ENCODE peak calls at places on chromosomes 7 and 10, in four cellular contexts. One of them, this sample, is unnamed.

GRCh38 chr10:28769147-28769604 is 91.9 kb downstream of the BAMBI start:
- DNase-seq in ovary: no peak
- DNase-seq in aorta: no peak
- DNase-seq in CD4-positive, alpha-beta T cell: no peak
- DNase-seq in this sample: no peak

GRCh38 chr7:83514977-83515376 is 134.0 kb downstream of the SEMA3E start:
- DNase-seq in ovary: no peak
- DNase-seq in CD4-positive, alpha-beta T cell: no peak
- DNase-seq in aorta: no peak
- DNase-seq in this sample: no peak

GRCh38 chr7:18221377-18222290 is 194.0 kb upstream of the PRPS1L1 start:
- DNase-seq in aorta: no peak
- DNase-seq in CD4-positive, alpha-beta T cell: no peak
- DNase-seq in ovary: no peak
- DNase-seq in this sample: no peak

GRCh38 chr10:35795131-35795819 is 153.2 kb upstream of the FZD8 start:
- DNase-seq in aorta: peak; percentile 63
- DNase-seq in CD4-positive, alpha-beta T cell: no peak
- DNase-seq in ovary: no peak
- DNase-seq in this sample: no peak

GRCh38 chr7:36086571-36086970 is 66.5 kb upstream of the EEPD1 start:
- DNase-seq in ovary: no peak
- DNase-seq in aorta: no peak
- DNase-seq in CD4-positive, alpha-beta T cell: no peak
- DNase-seq in this sample: no peak

GRCh38 chr7:44073664-44074348 is 8.4 kb upstream of the PGAM2 start:
- DNase-seq in CD4-positive, alpha-beta T cell: no peak
- DNase-seq in ovary: no peak
- DNase-seq in aorta: peak; percentile 93
- DNase-seq in this sample: peak; percentile 34

GRCh38 chr10:111481271-111482073 is 404.6 kb downstream of the ADRA2A start:
- DNase-seq in aorta: no peak
- DNase-seq in CD4-positive, alpha-beta T cell: no peak
- DNase-seq in ovary: no peak
- DNase-seq in this sample: no peak

GRCh38 chr7:139915864-139916716 is 87.0 kb downstream of the TBXAS1 start:
- DNase-seq in aorta: peak; percentile 65
- DNase-seq in ovary: peak; percentile 14
- DNase-seq in CD4-positive, alpha-beta T cell: peak; percentile 21
- DNase-seq in this sample: peak; percentile 53

GRCh38 chr7:45457591-45457990 is 116.6 kb upstream of the ADCY1 start:
- DNase-seq in ovary: no peak
- DNase-seq in aorta: no peak
- DNase-seq in CD4-positive, alpha-beta T cell: no peak
- DNase-seq in this sample: no peak

GRCh38 chr7:70855373-70855772 is 276.6 kb upstream of the GALNT17 start:
- DNase-seq in ovary: no peak
- DNase-seq in CD4-positive, alpha-beta T cell: no peak
- DNase-seq in aorta: no peak
- DNase-seq in this sample: no peak

GRCh38 chr10:103069453-103070331 is 123.4 kb downstream of the NT5C2 start:
- DNase-seq in CD4-positive, alpha-beta T cell: peak; percentile 60
- DNase-seq in aorta: peak; percentile 69
- DNase-seq in ovary: peak; percentile 54
- DNase-seq in this sample: peak; percentile 50

GRCh38 chr7:51175316-51175991 is 141.2 kb downstream of the COBL start:
- DNase-seq in ovary: no peak
- DNase-seq in aorta: no peak
- DNase-seq in CD4-positive, alpha-beta T cell: no peak
- DNase-seq in this sample: no peak

GRCh38 chr7:96388620-96389383 is 66.9 kb upstream of the SLC25A13 start:
- DNase-seq in CD4-positive, alpha-beta T cell: no peak
- DNase-seq in aorta: peak; percentile 57
- DNase-seq in ovary: no peak
- DNase-seq in this sample: no peak

GRCh38 chr7:149355390-149356048 is 93.5 kb downstream of the ZNF783 start:
- DNase-seq in ovary: no peak
- DNase-seq in CD4-positive, alpha-beta T cell: no peak
- DNase-seq in aorta: no peak
- DNase-seq in this sample: no peak

GRCh38 chr10:62924344-62924748 is 108.2 kb upstream of the EGR2 start:
- DNase-seq in aorta: no peak
- DNase-seq in ovary: no peak
- DNase-seq in CD4-positive, alpha-beta T cell: no peak
- DNase-seq in this sample: no peak

GRCh38 chr10:21975378-21975990 is 28.0 kb downstream of the DNAJC1 start:
- DNase-seq in ovary: no peak
- DNase-seq in aorta: no peak
- DNase-seq in CD4-positive, alpha-beta T cell: no peak
- DNase-seq in this sample: no peak

GRCh38 chr7:122884186-122884585 is 2.1 kb downstream of the CADPS2 start:
- DNase-seq in ovary: no peak
- DNase-seq in aorta: no peak
- DNase-seq in CD4-positive, alpha-beta T cell: no peak
- DNase-seq in this sample: no peak

GRCh38 chr10:117168135-117168674 is 29.1 kb upstream of the KCNK18 start:
- DNase-seq in ovary: no peak
- DNase-seq in aorta: peak; percentile 63
- DNase-seq in CD4-positive, alpha-beta T cell: peak; percentile 46
- DNase-seq in this sample: peak; percentile 49

GRCh38 chr10:101285519-101286070 is 56.3 kb upstream of the LBX1 start:
- DNase-seq in CD4-positive, alpha-beta T cell: no peak
- DNase-seq in ovary: no peak
- DNase-seq in aorta: no peak
- DNase-seq in this sample: no peak

GRCh38 chr10:132297521-132297920 is 10.2 kb downstream of the STK32C start:
- DNase-seq in aorta: peak; percentile 10
- DNase-seq in ovary: no peak
- DNase-seq in CD4-positive, alpha-beta T cell: no peak
- DNase-seq in this sample: no peak

GRCh38 chr7:10662491-10662890 is 311.2 kb upstream of the PHF14 start:
- DNase-seq in CD4-positive, alpha-beta T cell: no peak
- DNase-seq in ovary: no peak
- DNase-seq in aorta: no peak
- DNase-seq in this sample: no peak

GRCh38 chr10:83685458-83685857 is 453.9 kb upstream of the GHITM start:
- DNase-seq in ovary: no peak
- DNase-seq in aorta: no peak
- DNase-seq in CD4-positive, alpha-beta T cell: no peak
- DNase-seq in this sample: no peak

GRCh38 chr10:48410503-48410902 is 104.0 kb downstream of the MAPK8 start:
- DNase-seq in ovary: no peak
- DNase-seq in CD4-positive, alpha-beta T cell: no peak
- DNase-seq in aorta: no peak
- DNase-seq in this sample: no peak

GRCh38 chr7:30062587-30062986 is 34.4 kb downstream of the PLEKHA8 start:
- DNase-seq in ovary: no peak
- DNase-seq in CD4-positive, alpha-beta T cell: no peak
- DNase-seq in aorta: no peak
- DNase-seq in this sample: no peak

GRCh38 chr10:58932126-58932525 is 244.3 kb upstream of the PHYHIPL start:
- DNase-seq in aorta: no peak
- DNase-seq in ovary: no peak
- DNase-seq in CD4-positive, alpha-beta T cell: no peak
- DNase-seq in this sample: no peak

GRCh38 chr10:45183174-45183573 is 132.2 kb downstream of the OR13A1 start:
- DNase-seq in CD4-positive, alpha-beta T cell: no peak
- DNase-seq in ovary: no peak
- DNase-seq in aorta: no peak
- DNase-seq in this sample: no peak

GRCh38 chr10:97981816-97982215 is 48.6 kb downstream of the CRTAC1 start:
- DNase-seq in ovary: no peak
- DNase-seq in CD4-positive, alpha-beta T cell: no peak
- DNase-seq in aorta: no peak
- DNase-seq in this sample: no peak
- H3K27me3 ChIP-seq in ovary: no peaks in the 10 kb centered on the region
- H3K27me3 ChIP-seq in CD4-positive, alpha-beta T cell: peaks cover 16% of the 10 kb centered on the region
- H3K27me3 ChIP-seq in aorta: no peaks in the 10 kb centered on the region
- H3K27me3 ChIP-seq in this sample: peaks cover 3% of the 10 kb centered on the region

GRCh38 chr10:87702973-87703294 is 43.3 kb downstream of the PAPSS2 start:
- DNase-seq in ovary: no peak
- DNase-seq in aorta: no peak
- DNase-seq in CD4-positive, alpha-beta T cell: no peak
- DNase-seq in this sample: no peak

GRCh38 chr10:87702260-87702972 is 42.7 kb downstream of the PAPSS2 start:
- DNase-seq in CD4-positive, alpha-beta T cell: no peak
- DNase-seq in ovary: no peak
- DNase-seq in aorta: no peak
- DNase-seq in this sample: no peak

GRCh38 chr10:87705339-87705738 is 45.7 kb downstream of the PAPSS2 start:
- DNase-seq in aorta: no peak
- DNase-seq in ovary: no peak
- DNase-seq in CD4-positive, alpha-beta T cell: no peak
- DNase-seq in this sample: no peak

GRCh38 chr10:87707254-87707653 is 47.6 kb downstream of the PAPSS2 start:
- DNase-seq in ovary: no peak
- DNase-seq in aorta: no peak
- DNase-seq in CD4-positive, alpha-beta T cell: no peak
- DNase-seq in this sample: no peak

GRCh38 chr10:87706731-87707130 is 47.1 kb downstream of the PAPSS2 start:
- DNase-seq in ovary: no peak
- DNase-seq in CD4-positive, alpha-beta T cell: no peak
- DNase-seq in aorta: no peak
- DNase-seq in this sample: no peak
- H3K27me3 ChIP-seq in ovary: no peaks in the 10 kb centered on the region
- H3K27me3 ChIP-seq in CD4-positive, alpha-beta T cell: peaks cover 3% of the 10 kb centered on the region
- H3K27me3 ChIP-seq in aorta: no peaks in the 10 kb centered on the region
- H3K27me3 ChIP-seq in this sample: no peaks in the 10 kb centered on the region

GRCh38 chr7:156592124-156592884 is 48.3 kb upstream of the RNF32 start:
- DNase-seq in ovary: no peak
- DNase-seq in aorta: no peak
- DNase-seq in CD4-positive, alpha-beta T cell: no peak
- DNase-seq in this sample: no peak
- H3K27me3 ChIP-seq in ovary: no peaks in the 10 kb centered on the region
- H3K27me3 ChIP-seq in aorta: peaks cover 1% of the 10 kb centered on the region
- H3K27me3 ChIP-seq in CD4-positive, alpha-beta T cell: peaks cover 3% of the 10 kb centered on the region
- H3K27me3 ChIP-seq in this sample: no peaks in the 10 kb centered on the region

GRCh38 chr7:114086491-114086905 is 167.7 kb upstream of the PPP1R3A start:
- DNase-seq in ovary: peak; percentile 37
- DNase-seq in aorta: peak; percentile 55
- DNase-seq in CD4-positive, alpha-beta T cell: no peak
- DNase-seq in this sample: no peak

GRCh38 chr7:114088541-114088940 is 169.7 kb upstream of the PPP1R3A start:
- DNase-seq in CD4-positive, alpha-beta T cell: no peak
- DNase-seq in ovary: no peak
- DNase-seq in aorta: no peak
- DNase-seq in this sample: no peak

GRCh38 chr7:114086906-114087651 is 168.3 kb upstream of the PPP1R3A start:
- DNase-seq in aorta: peak; percentile 53
- DNase-seq in CD4-positive, alpha-beta T cell: no peak
- DNase-seq in ovary: peak; percentile 30
- DNase-seq in this sample: no peak

GRCh38 chr7:114085592-114086490 is 167.0 kb upstream of the PPP1R3A start:
- DNase-seq in CD4-positive, alpha-beta T cell: no peak
- DNase-seq in aorta: peak; percentile 87
- DNase-seq in ovary: peak; percentile 91
- DNase-seq in this sample: no peak

DNA sequence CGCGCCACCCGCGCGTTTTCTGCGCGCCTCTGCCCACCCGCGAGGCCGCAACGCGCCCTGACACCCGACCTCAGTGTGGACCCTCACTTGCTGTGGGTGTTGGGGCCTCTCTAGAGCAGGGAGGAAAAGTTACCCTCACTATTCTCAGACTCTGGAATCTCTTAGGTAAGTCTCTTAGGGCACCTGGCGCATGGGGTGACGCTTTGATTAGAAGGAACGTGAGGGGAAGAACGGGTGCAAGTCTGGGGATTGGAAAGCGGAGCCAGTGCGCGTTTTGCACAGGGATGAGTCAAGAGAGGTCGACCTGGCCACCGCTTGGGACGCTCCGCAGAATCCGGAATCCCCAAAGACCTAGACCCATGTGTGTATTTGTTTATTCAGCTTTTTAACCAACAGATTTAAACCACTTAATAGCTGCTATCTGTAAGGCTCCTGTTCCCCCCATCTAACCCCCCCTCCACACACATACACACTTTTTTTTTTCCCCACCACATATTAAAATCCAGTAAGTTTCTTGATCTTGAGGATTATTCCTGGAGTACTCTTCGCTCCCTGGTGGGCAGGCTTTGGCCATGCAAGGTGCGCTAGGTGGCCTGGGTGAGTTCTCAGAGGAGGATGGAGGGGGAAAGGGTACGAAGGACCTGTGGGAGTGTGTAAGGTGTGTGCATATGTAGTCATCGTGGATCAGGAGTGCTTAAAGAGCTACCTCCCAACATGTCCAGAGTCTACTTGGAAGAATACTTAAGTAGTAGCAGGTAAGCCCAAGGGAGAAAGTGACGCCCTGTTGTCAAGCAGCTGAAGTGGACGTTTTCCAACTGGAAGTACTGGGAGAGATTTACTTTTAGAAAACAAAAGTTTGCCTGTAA is 169.1 kb upstream of the PPP1R3A start:
- DNase-seq in ovary: peak; percentile 18
- DNase-seq in aorta: peak; percentile 53
- DNase-seq in CD4-positive, alpha-beta T cell: no peak
- DNase-seq in this sample: no peak
- H3K27me3 ChIP-seq in ovary: no peaks in the 10 kb centered on the region
- H3K27me3 ChIP-seq in aorta: no peaks in the 10 kb centered on the region
- H3K27me3 ChIP-seq in CD4-positive, alpha-beta T cell: peaks cover 68% of the 10 kb centered on the region
- H3K27me3 ChIP-seq in this sample: peaks cover 26% of the 10 kb centered on the region

DNA sequence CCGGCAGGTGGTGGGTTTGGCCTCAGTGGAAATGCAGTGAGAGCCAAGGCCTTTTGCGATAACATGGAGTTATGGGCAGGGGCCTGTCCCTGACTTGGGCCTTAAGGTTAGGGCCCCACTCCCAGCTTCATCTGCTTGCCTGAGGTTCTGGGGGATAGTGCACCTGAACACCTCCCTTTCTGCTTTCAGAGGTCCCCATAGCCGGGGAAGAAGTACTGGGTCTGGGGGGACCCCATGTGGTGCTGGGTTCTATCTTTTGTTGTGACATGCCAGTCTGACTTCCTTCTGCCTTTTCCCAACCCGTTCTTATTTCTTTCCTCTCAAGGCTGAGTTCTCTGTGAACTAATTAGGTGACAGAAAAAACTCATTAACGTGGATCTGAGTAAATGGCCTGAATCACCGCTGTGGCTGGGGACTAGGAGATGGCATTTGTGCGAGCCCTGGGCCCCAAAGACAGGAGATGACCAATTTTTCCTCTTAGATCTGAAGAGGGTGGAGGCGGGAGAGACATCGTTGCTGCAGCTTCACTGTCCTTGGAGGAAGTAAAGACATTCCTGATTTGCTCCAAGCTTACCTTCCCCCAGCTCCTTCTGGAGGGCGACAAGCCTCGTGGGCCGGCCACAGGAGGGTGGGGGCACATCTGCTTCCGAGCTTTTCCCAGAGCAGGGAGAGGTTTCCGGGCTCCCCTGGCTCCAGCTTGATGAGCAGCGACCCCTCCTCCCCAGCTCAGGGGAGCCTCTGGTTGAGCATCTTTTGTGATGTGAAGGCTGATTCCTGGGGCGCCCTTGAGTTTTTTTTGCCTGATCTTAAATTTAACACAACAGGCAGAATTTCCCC is 2.0 kb downstream of the AGAP3 start:
- DNase-seq in aorta: no peak
- DNase-seq in CD4-positive, alpha-beta T cell: no peak
- DNase-seq in ovary: no peak
- DNase-seq in this sample: no peak
- H3K27me3 ChIP-seq in aorta: no peaks in the 10 kb centered on the region
- H3K27me3 ChIP-seq in CD4-positive, alpha-beta T cell: no peaks in the 10 kb centered on the region
- H3K27me3 ChIP-seq in ovary: no peaks in the 10 kb centered on the region
- H3K27me3 ChIP-seq in this sample: no peaks in the 10 kb centered on the region

GRCh38 chr7:134616611-134617010 is 30.0 kb upstream of the BPGM start:
- DNase-seq in ovary: no peak
- DNase-seq in aorta: no peak
- DNase-seq in CD4-positive, alpha-beta T cell: no peak
- DNase-seq in this sample: no peak
- H3K27me3 ChIP-seq in ovary: no peaks in the 10 kb centered on the region
- H3K27me3 ChIP-seq in aorta: no peaks in the 10 kb centered on the region
- H3K27me3 ChIP-seq in CD4-positive, alpha-beta T cell: peaks cover 4% of the 10 kb centered on the region
- H3K27me3 ChIP-seq in this sample: no peaks in the 10 kb centered on the region

This sample was measured in CD8-positive, alpha-beta memory T cell.